ENCODE peak calls at places on chromosomes 11 and 22, in ten cellular contexts. Z is ovary; F is coronary artery; L is ascending aorta; M is upper lobe of right lung; Y is tibial nerve; E is CD4-positive, alpha-beta T cell; N is Peyer's patch; U is pancreas; W is tibial artery. H is an unnamed sample.

GRCh38 chr22:19121631-19122142 is 525 bp downstream of the DGCR2 start:
- DNase-seq in Z (peak; percentile 57), F (peak; percentile 81), L (no peak), M (peak; percentile 84), Y (peak; percentile 21), E (no peak), N (peak; percentile 79), U (peak; percentile 72), W (peak; percentile 46), H (peak; percentile 76)

GRCh38 chr11:75429902-75430691 is 2.9 kb downstream of the KLHL35 start:
- DNase-seq in Z (no peak), F (no peak), L (no peak), M (peak; percentile 90), Y (no peak), E (peak; percentile 56), N (peak; percentile 83), U (no peak), W (peak; percentile 41), H (peak; percentile 85)

GRCh38 chr11:118870396-118871343 is 13.0 kb upstream of the CXCR5 start:
- DNase-seq in Z (peak; percentile 50), F (peak; percentile 94), L (no peak), M (peak; percentile 69), Y (peak; percentile 65), E (no peak), N (no peak), U (peak; percentile 45), W (peak; percentile 71), H (no peak)

GRCh38 chr11:94396282-94396681 is 4.9 kb downstream of the GPR83 start:
- DNase-seq in Z (no peak), F (peak; percentile 66), L (no peak), M (no peak), Y (no peak), E (no peak), N (no peak), U (no peak), W (no peak), H (no peak)

GRCh38 chr11:85096939-85097338 is 530.2 kb downstream of the DLG2 start:
- DNase-seq in Z (no peak), F (no peak), L (no peak), M (no peak), Y (no peak), E (no peak), N (no peak), U (no peak), W (no peak), H (no peak)

GRCh38 chr22:20803696-20804324 is 29.9 kb downstream of the SERPIND1 start:
- DNase-seq in Z (no peak), F (no peak), L (no peak), M (no peak), Y (no peak), E (peak; percentile 11), N (peak; percentile 58), U (no peak), W (no peak), H (no peak)

GRCh38 chr11:22976146-22976545 is 115.9 kb upstream of the CCDC179 start:
- DNase-seq in Z (no peak), F (no peak), L (no peak), M (no peak), Y (no peak), E (no peak), N (no peak), U (peak; percentile 74), W (peak; percentile 35), H (no peak)

GRCh38 chr11:12623869-12624268 is 50.4 kb upstream of the TEAD1 start:
- DNase-seq in Z (no peak), F (no peak), L (no peak), M (no peak), Y (no peak), E (no peak), N (no peak), U (no peak), W (no peak), H (no peak)

GRCh38 chr22:35334010-35334409 is 34.3 kb downstream of the TOM1 start:
- DNase-seq in Z (no peak), F (no peak), L (no peak), M (no peak), Y (no peak), E (no peak), N (no peak), U (no peak), W (no peak), H (no peak)

GRCh38 chr11:35598254-35599125 is 19.8 kb upstream of the FJX1 start:
- DNase-seq in Z (no peak), F (peak; percentile 21), L (no peak), M (no peak), Y (no peak), E (no peak), N (no peak), U (peak; percentile 34), W (no peak), H (no peak)

GRCh38 chr11:35602160-35602793 is 16.0 kb upstream of the FJX1 start:
- DNase-seq in Z (no peak), F (peak; percentile 14), L (no peak), M (no peak), Y (no peak), E (no peak), N (no peak), U (no peak), W (no peak), H (no peak)

GRCh38 chr11:35600439-35600838 is 17.8 kb upstream of the FJX1 start:
- DNase-seq in Z (no peak), F (no peak), L (no peak), M (no peak), Y (no peak), E (no peak), N (no peak), U (no peak), W (no peak), H (no peak)

GRCh38 chr11:35605691-35606090 is 12.6 kb upstream of the FJX1 start:
- DNase-seq in Z (no peak), F (peak; percentile 31), L (no peak), M (no peak), Y (peak; percentile 31), E (no peak), N (no peak), U (no peak), W (no peak), H (no peak)

GRCh38 chr11:35602979-35603378 is 15.3 kb upstream of the FJX1 start:
- DNase-seq in Z (no peak), F (no peak), L (no peak), M (no peak), Y (no peak), E (no peak), N (no peak), U (no peak), W (no peak), H (no peak)
- H3K27ac ChIP-seq in Z (no peak overlapping the region), F (no peak overlapping the region), L (no peak overlapping the region), M (no peak overlapping the region), Y (no peak overlapping the region), E (no peak overlapping the region), N (no peak overlapping the region), U (no peak overlapping the region), W (no peak overlapping the region), H (no peak overlapping the region)

GRCh38 chr22:30266445-30267381 is at the start of gene OSM:
- DNase-seq in Z (no peak), F (no peak), L (peak; percentile 54), M (peak; percentile 88), Y (peak; percentile 45), E (peak; percentile 51), N (no peak), U (peak; percentile 56), W (peak; percentile 70), H (peak; percentile 89)

GRCh38 chr22:30268331-30268730 is 1.7 kb upstream of the OSM start:
- DNase-seq in Z (no peak), F (no peak), L (no peak), M (no peak), Y (no peak), E (no peak), N (no peak), U (no peak), W (no peak), H (no peak)

GRCh38 chr22:30265131-30265720 is 1.4 kb downstream of the OSM start:
- DNase-seq in Z (no peak), F (no peak), L (no peak), M (no peak), Y (no peak), E (no peak), N (no peak), U (no peak), W (no peak), H (no peak)

GRCh38 chr22:30265851-30266444 is 703 bp downstream of the OSM start:
- DNase-seq in Z (no peak), F (no peak), L (peak; percentile 47), M (peak; percentile 87), Y (no peak), E (peak; percentile 71), N (no peak), U (peak; percentile 65), W (peak; percentile 67), H (peak; percentile 84)

DNA sequence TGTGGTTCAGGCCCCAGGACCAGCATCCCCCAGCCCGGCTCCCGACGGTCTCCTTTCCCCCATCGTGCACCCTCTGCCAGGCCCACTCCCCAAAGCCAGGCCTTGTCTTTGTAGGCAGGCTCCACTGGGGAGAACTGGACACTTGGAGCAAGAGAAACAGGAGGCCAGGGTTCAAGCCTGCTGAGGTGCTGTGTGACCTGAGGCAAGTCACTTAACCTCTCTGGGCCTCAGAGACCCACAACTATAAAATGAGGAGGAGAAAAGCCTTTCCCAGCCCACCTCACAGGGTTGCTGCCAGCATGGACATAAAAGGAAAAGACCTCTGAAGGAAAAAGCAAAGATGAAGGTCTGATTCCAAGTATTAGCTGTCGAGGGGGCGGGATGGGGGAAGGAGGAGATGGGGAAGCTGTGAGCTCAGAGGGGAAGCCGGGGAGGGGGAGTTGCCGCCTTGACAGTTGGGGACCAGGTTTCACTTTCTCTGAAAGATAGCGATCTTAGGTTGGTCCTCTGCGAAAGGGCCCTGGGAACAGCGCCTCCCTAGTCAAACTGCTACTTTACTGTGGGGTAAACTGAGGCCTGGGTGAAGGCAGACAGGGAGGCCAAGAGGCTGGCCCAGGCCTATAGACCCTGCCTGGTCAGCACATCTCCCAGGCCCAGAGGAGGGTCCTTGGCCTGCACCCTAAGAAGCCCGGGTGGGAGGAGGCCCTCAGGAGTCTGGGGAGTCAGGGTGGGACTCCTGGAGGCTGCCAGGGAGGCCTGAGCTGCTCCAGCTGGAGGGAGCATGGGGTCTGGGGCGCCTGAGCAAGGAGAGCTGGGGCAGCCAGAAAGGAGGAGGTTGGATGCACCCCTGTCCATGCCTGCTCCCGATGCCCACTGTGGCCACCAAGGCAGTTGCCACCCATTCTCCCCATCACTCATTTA is 991 bp upstream of the OSM start:
- DNase-seq in Z (no peak), F (no peak), L (no peak), M (no peak), Y (no peak), E (peak; percentile 32), N (no peak), U (no peak), W (no peak), H (peak; percentile 67)
- TF ChIP-seq CTCF in Z (no peak), F (no peak), L (no peak), M (no peak), Y (no peak), E (no peak), N (no peak), U (no peak), W (no peak), H (no peak)

GRCh38 chr11:62439785-62440602 is 21.2 kb downstream of the SCGB1A1 start:
- DNase-seq in Z (peak; percentile 66), F (peak; percentile 82), L (no peak), M (no peak), Y (peak; percentile 67), E (no peak), N (peak; percentile 41), U (no peak), W (peak; percentile 72), H (no peak)
- H3K27ac ChIP-seq in Z (peak overlapping the region; percentile 78), F (peak overlapping the region; percentile 86), L (peak overlapping the region; percentile 80), M (peak overlapping the region; percentile 80), Y (peak overlapping the region; percentile 88), E (no peak overlapping the region), N (peak overlapping the region; percentile 53), U (no peak overlapping the region), W (peak overlapping the region; percentile 76), H (peak overlapping the region; percentile 79)

GRCh38 chr11:81237139-81237538 is 1496.5 kb downstream of the FAM181B start:
- DNase-seq in Z (no peak), F (no peak), L (no peak), M (no peak), Y (peak; percentile 45), E (no peak), N (no peak), U (no peak), W (no peak), H (no peak)
- TF ChIP-seq CTCF in Z (peak; percentile 53), F (no peak), L (no peak), M (peak; percentile 31), Y (peak; percentile 24), E (no peak), N (no peak), U (no peak), W (no peak), H (peak; percentile 39)